ENCODE peak calls at places on chromosome 16, in five cellular contexts. I, S, Z, W and M are unnamed samples.

GRCh38 chr16:10859650-10860049 is 17.4 kb upstream of the CIITA start:
- DNase-seq in I (no peak), S (no peak), Z (no peak), W (no peak), M (no peak)

GRCh38 chr16:19269098-19269497 is 16.4 kb upstream of the CLEC19A start:
- DNase-seq in I (no peak), S (no peak), Z (no peak), W (no peak), M (no peak)

GRCh38 chr16:68642436-68643064 is 2.6 kb upstream of the CDH3 start:
- DNase-seq in I (no peak), S (peak; percentile 50), Z (no peak), W (peak; percentile 95), M (no peak)

GRCh38 chr16:72241930-72242329 is 70.0 kb upstream of the PMFBP1 start:
- DNase-seq in I (peak; percentile 55), S (peak; percentile 30), Z (peak; percentile 62), W (peak; percentile 62), M (peak; percentile 66)

GRCh38 chr16:57386381-57386951 is 14.2 kb downstream of the CX3CL1 start:
- DNase-seq in I (peak; percentile 38), S (no peak), Z (no peak), W (no peak), M (peak; percentile 59)

GRCh38 chr16:62041401-62041800 is 5.2 kb upstream of the CDH8 start:
- DNase-seq in I (no peak), S (peak; percentile 20), Z (peak; percentile 68), W (peak; percentile 79), M (peak; percentile 32)

GRCh38 chr16:11768850-11769249 is 26.2 kb upstream of the TXNDC11 start:
- DNase-seq in I (no peak), S (no peak), Z (no peak), W (no peak), M (no peak)

GRCh38 chr16:67714522-67714921 is 4.6 kb downstream of the GFOD2 start:
- DNase-seq in I (no peak), S (no peak), Z (no peak), W (no peak), M (no peak)

GRCh38 chr16:58123896-58124600 is 5.1 kb downstream of the CFAP20 start:
- DNase-seq in I (no peak), S (no peak), Z (no peak), W (no peak), M (no peak)

GRCh38 chr16:56977823-56978430 is 11.4 kb upstream of the NLRC5 start:
- DNase-seq in I (no peak), S (no peak), Z (no peak), W (no peak), M (no peak)

GRCh38 chr16:70258065-70258464 is 6.3 kb upstream of the EXOSC6 start:
- DNase-seq in I (no peak), S (no peak), Z (no peak), W (no peak), M (no peak)

GRCh38 chr16:69131167-69131748 is 1.1 kb downstream of the CHTF8 start:
- DNase-seq in I (peak; percentile 24), S (no peak), Z (no peak), W (peak; percentile 82), M (peak; percentile 38)

GRCh38 chr16:15748654-15749053 is 98.6 kb downstream of the NDE1 start:
- DNase-seq in I (no peak), S (no peak), Z (no peak), W (no peak), M (no peak)

GRCh38 chr16:50578147-50578546 is 30.0 kb downstream of the NKD1 start:
- DNase-seq in I (no peak), S (no peak), Z (no peak), W (no peak), M (no peak)

GRCh38 chr16:56013962-56014552 is 138.9 kb upstream of the CES5A start:
- DNase-seq in I (peak; percentile 12), S (no peak), Z (peak; percentile 27), W (peak; percentile 90), M (peak; percentile 0)

GRCh38 chr16:14289692-14290340 is 218.7 kb downstream of the MRTFB start:
- DNase-seq in I (peak; percentile 24), S (no peak), Z (peak; percentile 34), W (peak; percentile 86), M (no peak)

GRCh38 chr16:14109782-14110727 is 38.9 kb downstream of the MRTFB start:
- DNase-seq in I (no peak), S (no peak), Z (no peak), W (peak; percentile 18), M (peak; percentile 27)

GRCh38 chr16:30459456-30459855 is 13.1 kb upstream of the ITGAL start:
- DNase-seq in I (no peak), S (no peak), Z (no peak), W (no peak), M (no peak)

GRCh38 chr16:9957002-9957401 is 225.2 kb downstream of the GRIN2A start:
- DNase-seq in I (no peak), S (no peak), Z (no peak), W (no peak), M (no peak)

GRCh38 chr16:59470556-59470955 is 736.4 kb upstream of the GOT2 start:
- DNase-seq in I (no peak), S (no peak), Z (no peak), W (no peak), M (no peak)

GRCh38 chr16:35639233-35640205 is 2180.1 kb downstream of the TP53TG3F start:
- DNase-seq in I (no peak), S (no peak), Z (no peak), W (no peak), M (no peak)

GRCh38 chr16:68724797-68725196 is 12.3 kb upstream of the CDH1 start:
- DNase-seq in I (no peak), S (no peak), Z (no peak), W (no peak), M (no peak)

GRCh38 chr16:1707193-1707790 is 1.3 kb downstream of the MAPK8IP3 start:
- DNase-seq in I (peak; percentile 40), S (peak; percentile 52), Z (peak; percentile 28), W (peak; percentile 33), M (peak; percentile 55)

GRCh38 chr16:73290258-73290657 is 242.3 kb upstream of the ZFHX3 start:
- DNase-seq in I (no peak), S (no peak), Z (no peak), W (no peak), M (no peak)

GRCh38 chr16:49700928-49701685 is 154.8 kb downstream of the ZNF423 start:
- DNase-seq in I (no peak), S (no peak), Z (no peak), W (peak; percentile 36), M (peak; percentile 54)

GRCh38 chr16:30557397-30557949 is 701 bp downstream of the ZNF764 start:
- DNase-seq in I (no peak), S (no peak), Z (no peak), W (no peak), M (peak; percentile 6)

GRCh38 chr16:14196539-14196938 is 125.4 kb downstream of the MRTFB start:
- DNase-seq in I (no peak), S (no peak), Z (no peak), W (no peak), M (no peak)

GRCh38 chr16:71937868-71938510 is 42.7 kb downstream of the IST1 start:
- DNase-seq in I (no peak), S (no peak), Z (no peak), W (no peak), M (no peak)

GRCh38 chr16:88384222-88385111 is 1.7 kb downstream of the ZNF469 start:
- DNase-seq in I (no peak), S (no peak), Z (no peak), W (no peak), M (no peak)
- H3K4me2 ChIP-seq in I (peak overlapping the region; percentile 94), S (peak overlapping the region; percentile 90), Z (peak overlapping the region; percentile 77), W (peak overlapping the region; percentile 78), M (peak overlapping the region; percentile 90)

GRCh38 chr16:28846080-28846932 is at the start of gene TUFM:
- DNase-seq in I (peak; percentile 98), S (peak; percentile 95), Z (peak; percentile 95), W (peak; percentile 99), M (peak; percentile 99)

GRCh38 chr16:28844226-28844885 is 1.8 kb downstream of the TUFM start:
- DNase-seq in I (no peak), S (no peak), Z (no peak), W (no peak), M (no peak)

GRCh38 chr16:28846933-28847273 is 755 bp upstream of the TUFM start:
- DNase-seq in I (peak; percentile 6), S (no peak), Z (no peak), W (no peak), M (no peak)

GRCh38 chr16:28843766-28844165 is 2.4 kb downstream of the TUFM start:
- DNase-seq in I (no peak), S (no peak), Z (no peak), W (no peak), M (no peak)

DNA sequence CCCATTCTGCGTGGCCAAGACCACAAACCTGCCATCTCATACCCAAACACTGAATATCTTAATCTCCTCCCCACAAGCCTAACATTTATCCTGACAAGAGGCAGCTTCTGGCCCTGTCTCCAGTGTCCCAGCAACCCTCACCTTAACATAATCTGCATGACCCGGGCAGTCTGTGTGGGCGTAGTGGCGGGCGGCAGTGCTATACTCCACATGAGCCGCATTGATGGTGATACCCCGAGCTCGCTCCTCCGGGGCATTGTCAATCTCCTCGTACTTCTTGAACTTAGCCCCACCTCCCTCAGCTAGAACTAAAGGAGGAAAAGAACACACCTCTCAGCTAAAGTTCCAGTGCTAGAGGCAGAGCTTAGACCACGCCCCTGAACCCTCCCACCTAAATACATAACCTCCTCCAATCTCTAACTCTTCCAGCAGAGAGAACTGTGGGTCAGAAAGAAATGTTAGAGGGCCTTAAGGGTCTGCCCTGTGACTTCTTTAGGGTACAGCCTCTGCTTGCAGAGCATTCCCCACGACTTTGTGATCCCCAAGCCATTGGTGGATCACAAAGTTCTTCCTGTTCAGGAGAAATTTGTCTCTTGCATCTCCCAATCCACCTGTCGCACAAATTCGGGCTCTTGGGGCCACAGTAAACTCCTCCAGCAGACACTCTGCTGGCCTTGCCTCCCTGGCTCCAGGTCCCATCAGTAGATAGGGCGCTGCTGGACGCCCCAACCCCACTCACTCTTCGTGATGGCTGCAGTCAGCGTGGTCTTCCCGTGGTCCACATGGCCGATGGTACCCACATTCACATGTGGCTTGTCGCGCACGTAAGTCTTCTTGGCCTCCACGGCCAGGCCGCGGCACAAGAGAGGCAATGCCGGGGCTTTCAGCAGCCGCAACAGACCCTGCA is 722 bp downstream of the TUFM start:
- DNase-seq in I (peak; percentile 12), S (no peak), Z (peak; percentile 62), W (peak; percentile 61), M (peak; percentile 18)
- H2AFZ ChIP-seq in I (peak overlapping the region; percentile 96), S (peak overlapping the region; percentile 74), Z (peak overlapping the region; percentile 71), W (peak overlapping the region; percentile 16), M (peak overlapping the region; percentile 84)

GRCh38 chr16:4654946-4655590 is 30.4 kb downstream of the MGRN1 start:
- DNase-seq in I (no peak), S (no peak), Z (no peak), W (no peak), M (no peak)
- H3K27ac ChIP-seq in I (no peak overlapping the region), S (no peak overlapping the region), Z (no peak overlapping the region), W (no peak overlapping the region), M (no peak overlapping the region)

GRCh38 chr16:79595261-79595660 is 5.3 kb downstream of the MAF start:
- DNase-seq in I (no peak), S (no peak), Z (no peak), W (no peak), M (no peak)
- H3K4me2 ChIP-seq in I (no peak overlapping the region), S (peak overlapping the region; percentile 90), Z (no peak overlapping the region), W (no peak overlapping the region), M (peak overlapping the region; percentile 88)